ENCODE peak calls at places on chromosomes 16 and 17, in four cellular contexts. L is neural progenitor cell, Y is left lung, C is heart right ventricle. V is an unnamed sample.

GRCh38 chr16:29192329-29193247 is 207.7 kb downstream of the LAT start:
- DNase-seq in L (no peak), Y (no peak), C (no peak), V (no peak)

GRCh38 chr16:46650224-46650623 is 29.0 kb upstream of the SHCBP1 start:
- DNase-seq in L (no peak), Y (no peak), C (peak; percentile 11), V (no peak)

GRCh38 chr16:81624718-81625543 is 154.2 kb upstream of the PLCG2 start:
- DNase-seq in L (no peak), Y (no peak), C (no peak), V (no peak)

GRCh38 chr16:63702981-63703590 is 1418.8 kb downstream of the CDH11 start:
- DNase-seq in L (peak; percentile 14), Y (no peak), C (no peak), V (no peak)

GRCh38 chr17:57597531-57598453 is 147.3 kb downstream of the CCDC182 start:
- DNase-seq in L (peak; percentile 89), Y (peak; percentile 57), C (peak; percentile 81), V (peak; percentile 64)

GRCh38 chr17:39261286-39261685 is 35.5 kb upstream of the STAC2 start:
- DNase-seq in L (peak; percentile 60), Y (no peak), C (no peak), V (no peak)

GRCh38 chr17:78184868-78185267 is 2.0 kb downstream of the TK1 start:
- DNase-seq in L (no peak), Y (peak; percentile 49), C (no peak), V (no peak)

GRCh38 chr16:27526169-27526568 is 23.5 kb downstream of the GTF3C1 start:
- DNase-seq in L (no peak), Y (no peak), C (peak; percentile 80), V (peak; percentile 43)

GRCh38 chr17:78839762-78840529 is 668 bp downstream of the USP36 start:
- DNase-seq in L (peak; percentile 52), Y (peak; percentile 46), C (no peak), V (peak; percentile 73)

GRCh38 chr17:48555183-48555615 is 10.3 kb upstream of the HOXB2 start:
- DNase-seq in L (no peak), Y (no peak), C (no peak), V (no peak)

GRCh38 chr16:8492690-8493089 is 97.6 kb downstream of the TMEM114 start:
- DNase-seq in L (no peak), Y (no peak), C (no peak), V (no peak)

GRCh38 chr16:8493885-8494487 is 96.3 kb downstream of the TMEM114 start:
- DNase-seq in L (peak; percentile 53), Y (no peak), C (no peak), V (no peak)

GRCh38 chr16:8486985-8487384 is 103.3 kb downstream of the TMEM114 start:
- DNase-seq in L (no peak), Y (no peak), C (no peak), V (no peak)

GRCh38 chr16:8489580-8489979 is 100.7 kb downstream of the TMEM114 start:
- DNase-seq in L (no peak), Y (no peak), C (no peak), V (no peak)
- H3K4me1 ChIP-seq in L (no peaks in the 10 kb centered on the region), Y (no peaks in the 10 kb centered on the region), C (no peaks in the 10 kb centered on the region), V (no peaks in the 10 kb centered on the region)

GRCh38 chr16:89924925-89925307 is 1.8 kb downstream of the TUBB3 start:
- DNase-seq in L (no peak), Y (no peak), C (no peak), V (no peak)
- H3K4me1 ChIP-seq in L (peaks cover 32% of the 10 kb centered on the region), Y (peaks cover 33% of the 10 kb centered on the region), C (peaks cover 34% of the 10 kb centered on the region), V (peaks cover 6% of the 10 kb centered on the region)

GRCh38 chr16:68084504-68085258 is 489 bp upstream of the NFATC3 start:
- DNase-seq in L (peak; percentile 93), Y (peak; percentile 92), C (peak; percentile 92), V (peak; percentile 95)
- H3K4me1 ChIP-seq in L (peaks cover 21% of the 10 kb centered on the region), Y (peaks cover 38% of the 10 kb centered on the region), C (peaks cover 36% of the 10 kb centered on the region), V (peaks cover 53% of the 10 kb centered on the region)

DNA sequence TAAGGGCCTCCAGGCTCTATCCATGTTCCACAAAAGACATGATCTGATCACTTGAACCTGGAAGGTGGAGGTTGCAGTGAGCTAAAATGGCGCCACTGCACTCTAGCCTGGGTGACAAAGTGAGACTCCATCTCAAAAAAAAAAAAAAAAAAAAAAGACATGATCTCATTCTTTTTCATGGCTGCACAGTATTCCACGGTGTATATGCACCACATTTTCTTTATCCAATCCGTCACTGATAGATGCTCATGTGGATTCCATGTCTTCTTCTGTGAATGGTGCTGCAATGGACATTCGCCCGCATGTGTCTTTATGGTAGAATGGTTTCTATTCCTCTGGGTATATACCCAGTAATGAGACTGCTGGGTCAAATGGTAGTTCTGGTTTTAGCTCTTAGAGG is 124.4 kb downstream of the ANKRD11 start:
- DNase-seq in L (no peak), Y (no peak), C (no peak), V (no peak)
- H3K4me1 ChIP-seq in L (peaks cover 56% of the 10 kb centered on the region), Y (peaks cover 26% of the 10 kb centered on the region), C (peaks cover 48% of the 10 kb centered on the region), V (peaks cover 77% of the 10 kb centered on the region)

DNA sequence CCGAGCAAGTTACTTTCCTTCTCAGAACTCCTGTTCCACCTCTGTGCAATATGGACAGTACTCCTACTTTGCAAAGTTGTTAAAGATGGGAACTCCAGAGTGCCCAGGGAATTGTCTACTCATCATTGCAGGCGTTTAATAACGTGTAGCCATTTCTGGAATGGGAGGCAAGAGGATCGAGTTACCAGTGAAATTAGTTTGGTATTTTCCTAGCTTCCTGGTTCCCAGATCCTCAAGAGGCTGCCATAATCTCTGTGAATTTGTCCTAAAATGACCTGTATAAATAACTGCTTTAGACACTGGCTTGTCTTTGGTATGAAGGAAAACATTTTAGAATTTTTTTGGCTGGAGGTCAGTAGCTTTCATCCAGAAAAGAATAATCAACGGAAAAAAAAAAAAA is 27.7 kb downstream of the WWOX start:
- DNase-seq in L (no peak), Y (no peak), C (no peak), V (no peak)
- H3K4me1 ChIP-seq in L (peaks cover 4% of the 10 kb centered on the region), Y (peaks cover 3% of the 10 kb centered on the region), C (peaks cover 15% of the 10 kb centered on the region), V (peaks cover 15% of the 10 kb centered on the region)

DNA sequence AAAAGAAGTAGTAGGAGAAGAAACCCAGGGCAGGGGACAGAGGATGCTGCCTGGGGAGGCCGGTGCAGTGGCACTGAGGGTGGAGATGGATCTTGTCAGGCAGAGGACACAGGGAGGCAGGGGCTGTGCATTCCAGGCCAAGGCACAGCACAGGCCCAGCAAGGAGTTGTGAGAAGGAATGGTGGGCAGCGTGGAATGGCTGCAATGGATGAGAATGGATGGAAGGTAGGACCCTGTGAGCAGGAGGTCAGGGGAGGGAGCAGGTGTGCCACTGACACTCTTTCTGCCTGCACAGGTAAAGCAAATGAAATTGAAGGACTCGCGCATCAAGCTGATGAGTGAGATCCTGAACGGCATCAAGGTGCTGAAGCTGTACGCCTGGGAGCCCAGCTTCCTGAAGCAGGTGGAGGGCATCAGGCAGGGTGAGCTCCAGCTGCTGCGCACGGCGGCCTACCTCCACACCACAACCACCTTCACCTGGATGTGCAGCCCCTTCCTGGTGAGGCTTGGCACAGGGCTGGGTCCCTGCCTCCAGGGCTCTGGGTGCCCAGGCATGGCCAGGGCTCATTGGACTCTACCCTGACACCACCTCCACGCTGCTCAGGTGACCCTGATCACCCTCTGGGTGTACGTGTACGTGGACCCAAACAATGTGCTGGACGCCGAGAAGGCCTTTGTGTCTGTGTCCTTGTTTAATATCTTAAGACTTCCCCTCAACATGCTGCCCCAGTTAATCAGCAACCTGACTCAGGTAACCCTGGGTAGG is 32.8 kb downstream of the ABCC3 start:
- DNase-seq in L (no peak), Y (no peak), C (no peak), V (no peak)
- H3K4me1 ChIP-seq in L (peaks cover 9% of the 10 kb centered on the region), Y (peaks cover 12% of the 10 kb centered on the region), C (no peaks in the 10 kb centered on the region), V (no peaks in the 10 kb centered on the region)

GRCh38 chr17:74471341-74471740 is 4.9 kb downstream of the CD300A start:
- DNase-seq in L (no peak), Y (no peak), C (no peak), V (no peak)
- H3K4me1 ChIP-seq in L (peaks cover 7% of the 10 kb centered on the region), Y (peaks cover 2% of the 10 kb centered on the region), C (no peaks in the 10 kb centered on the region), V (no peaks in the 10 kb centered on the region)